ENCODE peak calls at places on chromosome 13, in six cellular contexts. One of them, this sample, is unnamed.

GRCh38 chr13:36965767-36966166 is 33.4 kb downstream of the ALG5 start:
- DNase-seq in NCI-H1694 treated with DMSO at 0.1 percent for 48 hours: no peak
- DNase-seq in stromal cell of bone marrow: peak; percentile 69
- DNase-seq in NCI-H2227 treated with DMSO at 0.1 percent for 48 hours: no peak
- DNase-seq in dermis microvascular lymphatic vessel endothelial cell: no peak
- DNase-seq in amniotic stem cell: peak; percentile 65
- DNase-seq in this sample: peak; percentile 78

GRCh38 chr13:71866173-71867091 is 572 bp downstream of the DACH1 start:
- DNase-seq in NCI-H1694 treated with DMSO at 0.1 percent for 48 hours: peak; percentile 54
- DNase-seq in stromal cell of bone marrow: no peak
- DNase-seq in NCI-H2227 treated with DMSO at 0.1 percent for 48 hours: no peak
- DNase-seq in dermis microvascular lymphatic vessel endothelial cell: no peak
- DNase-seq in amniotic stem cell: no peak
- DNase-seq in this sample: no peak

GRCh38 chr13:41554180-41554579 is 96.8 kb downstream of the RGCC start:
- DNase-seq in NCI-H1694 treated with DMSO at 0.1 percent for 48 hours: no peak
- DNase-seq in stromal cell of bone marrow: no peak
- DNase-seq in NCI-H2227 treated with DMSO at 0.1 percent for 48 hours: no peak
- DNase-seq in dermis microvascular lymphatic vessel endothelial cell: no peak
- DNase-seq in amniotic stem cell: no peak
- DNase-seq in this sample: no peak

GRCh38 chr13:109747524-109747923 is 38.9 kb downstream of the IRS2 start:
- DNase-seq in NCI-H1694 treated with DMSO at 0.1 percent for 48 hours: no peak
- DNase-seq in stromal cell of bone marrow: no peak
- DNase-seq in NCI-H2227 treated with DMSO at 0.1 percent for 48 hours: no peak
- DNase-seq in dermis microvascular lymphatic vessel endothelial cell: no peak
- DNase-seq in amniotic stem cell: no peak
- DNase-seq in this sample: no peak

GRCh38 chr13:78136966-78137365 is 218.3 kb upstream of the EDNRB start:
- DNase-seq in NCI-H1694 treated with DMSO at 0.1 percent for 48 hours: no peak
- DNase-seq in stromal cell of bone marrow: no peak
- DNase-seq in NCI-H2227 treated with DMSO at 0.1 percent for 48 hours: no peak
- DNase-seq in dermis microvascular lymphatic vessel endothelial cell: no peak
- DNase-seq in amniotic stem cell: no peak
- DNase-seq in this sample: no peak

GRCh38 chr13:106182404-106182803 is 353.1 kb downstream of the EFNB2 start:
- DNase-seq in NCI-H1694 treated with DMSO at 0.1 percent for 48 hours: no peak
- DNase-seq in stromal cell of bone marrow: peak; percentile 82
- DNase-seq in NCI-H2227 treated with DMSO at 0.1 percent for 48 hours: no peak
- DNase-seq in dermis microvascular lymphatic vessel endothelial cell: no peak
- DNase-seq in amniotic stem cell: peak; percentile 15
- DNase-seq in this sample: peak; percentile 84

GRCh38 chr13:113098163-113098732 is 7.3 kb upstream of the F7 start:
- DNase-seq in NCI-H1694 treated with DMSO at 0.1 percent for 48 hours: no peak
- DNase-seq in stromal cell of bone marrow: no peak
- DNase-seq in NCI-H2227 treated with DMSO at 0.1 percent for 48 hours: no peak
- DNase-seq in dermis microvascular lymphatic vessel endothelial cell: no peak
- DNase-seq in amniotic stem cell: no peak
- DNase-seq in this sample: no peak

GRCh38 chr13:30880756-30881155 is 25.3 kb upstream of the MEDAG start:
- DNase-seq in NCI-H1694 treated with DMSO at 0.1 percent for 48 hours: no peak
- DNase-seq in stromal cell of bone marrow: peak; percentile 95
- DNase-seq in NCI-H2227 treated with DMSO at 0.1 percent for 48 hours: no peak
- DNase-seq in dermis microvascular lymphatic vessel endothelial cell: no peak
- DNase-seq in amniotic stem cell: peak; percentile 55
- DNase-seq in this sample: peak; percentile 83

GRCh38 chr13:30396434-30397075 is 25.7 kb upstream of the UBE2L5 start:
- DNase-seq in NCI-H1694 treated with DMSO at 0.1 percent for 48 hours: no peak
- DNase-seq in stromal cell of bone marrow: no peak
- DNase-seq in NCI-H2227 treated with DMSO at 0.1 percent for 48 hours: no peak
- DNase-seq in dermis microvascular lymphatic vessel endothelial cell: no peak
- DNase-seq in amniotic stem cell: no peak
- DNase-seq in this sample: no peak

GRCh38 chr13:30718661-30719520 is 16.5 kb upstream of the ALOX5AP start:
- DNase-seq in NCI-H1694 treated with DMSO at 0.1 percent for 48 hours: no peak
- DNase-seq in stromal cell of bone marrow: peak; percentile 76
- DNase-seq in NCI-H2227 treated with DMSO at 0.1 percent for 48 hours: no peak
- DNase-seq in dermis microvascular lymphatic vessel endothelial cell: no peak
- DNase-seq in amniotic stem cell: peak; percentile 34
- DNase-seq in this sample: peak; percentile 82

GRCh38 chr13:111259058-111259457 is 61.4 kb upstream of the TEX29 start:
- DNase-seq in NCI-H1694 treated with DMSO at 0.1 percent for 48 hours: no peak
- DNase-seq in stromal cell of bone marrow: no peak
- DNase-seq in NCI-H2227 treated with DMSO at 0.1 percent for 48 hours: no peak
- DNase-seq in dermis microvascular lymphatic vessel endothelial cell: no peak
- DNase-seq in amniotic stem cell: no peak
- DNase-seq in this sample: no peak

GRCh38 chr13:92488249-92488845 is 738.3 kb upstream of the GPC6 start:
- DNase-seq in NCI-H1694 treated with DMSO at 0.1 percent for 48 hours: no peak
- DNase-seq in stromal cell of bone marrow: no peak
- DNase-seq in NCI-H2227 treated with DMSO at 0.1 percent for 48 hours: no peak
- DNase-seq in dermis microvascular lymphatic vessel endothelial cell: no peak
- DNase-seq in amniotic stem cell: no peak
- DNase-seq in this sample: no peak

GRCh38 chr13:101986316-101986715 is 415.5 kb downstream of the FGF14 start:
- DNase-seq in NCI-H1694 treated with DMSO at 0.1 percent for 48 hours: no peak
- DNase-seq in stromal cell of bone marrow: no peak
- DNase-seq in NCI-H2227 treated with DMSO at 0.1 percent for 48 hours: no peak
- DNase-seq in dermis microvascular lymphatic vessel endothelial cell: no peak
- DNase-seq in amniotic stem cell: no peak
- DNase-seq in this sample: no peak

GRCh38 chr13:112885782-112886268 is 83.2 kb upstream of the MCF2L start:
- DNase-seq in NCI-H1694 treated with DMSO at 0.1 percent for 48 hours: no peak
- DNase-seq in stromal cell of bone marrow: peak; percentile 58
- DNase-seq in NCI-H2227 treated with DMSO at 0.1 percent for 48 hours: peak; percentile 78
- DNase-seq in dermis microvascular lymphatic vessel endothelial cell: peak; percentile 74
- DNase-seq in amniotic stem cell: no peak
- DNase-seq in this sample: peak; percentile 41

GRCh38 chr13:66759919-66760318 is 470.2 kb downstream of the PCDH9 start:
- DNase-seq in NCI-H1694 treated with DMSO at 0.1 percent for 48 hours: no peak
- DNase-seq in stromal cell of bone marrow: no peak
- DNase-seq in NCI-H2227 treated with DMSO at 0.1 percent for 48 hours: no peak
- DNase-seq in dermis microvascular lymphatic vessel endothelial cell: no peak
- DNase-seq in amniotic stem cell: no peak
- DNase-seq in this sample: no peak

GRCh38 chr13:51844862-51845573 is at the start of gene TMEM272:
- DNase-seq in NCI-H1694 treated with DMSO at 0.1 percent for 48 hours: peak; percentile 52
- DNase-seq in stromal cell of bone marrow: no peak
- DNase-seq in NCI-H2227 treated with DMSO at 0.1 percent for 48 hours: peak; percentile 33
- DNase-seq in dermis microvascular lymphatic vessel endothelial cell: no peak
- DNase-seq in amniotic stem cell: no peak
- DNase-seq in this sample: no peak

GRCh38 chr13:110340812-110341444 is 33.8 kb downstream of the COL4A2 start:
- DNase-seq in NCI-H1694 treated with DMSO at 0.1 percent for 48 hours: no peak
- DNase-seq in stromal cell of bone marrow: no peak
- DNase-seq in NCI-H2227 treated with DMSO at 0.1 percent for 48 hours: no peak
- DNase-seq in dermis microvascular lymphatic vessel endothelial cell: peak; percentile 88
- DNase-seq in amniotic stem cell: no peak
- DNase-seq in this sample: no peak

This sample was measured in non-pigmented ciliary epithelial cell.